ENCODE peak calls at places on chromosomes 3 and 15, in seven cellular contexts. One of them, this sample, is unnamed.

GRCh38 chr3:11154036-11154952 is at the start of gene HRH1:
- DNase-seq in H9: no peak
- DNase-seq in IMR-90: no peak
- DNase-seq in H1: peak; percentile 60
- DNase-seq in neuronal stem cell: peak; percentile 24
- DNase-seq in trophoblast cell: no peak
- DNase-seq in mesenchymal stem cell: no peak
- DNase-seq in this sample: peak; percentile 11

GRCh38 chr15:98873441-98874218 is 134.0 kb downstream of the PGPEP1L start:
- DNase-seq in H9: no peak
- DNase-seq in IMR-90: peak; percentile 83
- DNase-seq in H1: no peak
- DNase-seq in neuronal stem cell: no peak
- DNase-seq in trophoblast cell: peak; percentile 91
- DNase-seq in mesenchymal stem cell: peak; percentile 84
- DNase-seq in this sample: peak; percentile 59

GRCh38 chr3:168117853-168118313 is 22.2 kb upstream of the GOLIM4 start:
- DNase-seq in H9: no peak
- DNase-seq in IMR-90: no peak
- DNase-seq in H1: no peak
- DNase-seq in neuronal stem cell: no peak
- DNase-seq in trophoblast cell: no peak
- DNase-seq in mesenchymal stem cell: peak; percentile 48
- DNase-seq in this sample: no peak

GRCh38 chr3:130916507-130917167 is 22.8 kb downstream of the ATP2C1 start:
- DNase-seq in H9: no peak
- DNase-seq in IMR-90: no peak
- DNase-seq in H1: no peak
- DNase-seq in neuronal stem cell: no peak
- DNase-seq in trophoblast cell: no peak
- DNase-seq in mesenchymal stem cell: no peak
- DNase-seq in this sample: no peak

GRCh38 chr3:36505393-36505792 is 125.1 kb downstream of the STAC start:
- DNase-seq in H9: no peak
- DNase-seq in IMR-90: no peak
- DNase-seq in H1: no peak
- DNase-seq in neuronal stem cell: no peak
- DNase-seq in trophoblast cell: no peak
- DNase-seq in mesenchymal stem cell: no peak
- DNase-seq in this sample: no peak

GRCh38 chr3:30581982-30582381 is 24.4 kb upstream of the TGFBR2 start:
- DNase-seq in H9: no peak
- DNase-seq in IMR-90: no peak
- DNase-seq in H1: no peak
- DNase-seq in neuronal stem cell: no peak
- DNase-seq in trophoblast cell: no peak
- DNase-seq in mesenchymal stem cell: no peak
- DNase-seq in this sample: no peak

GRCh38 chr3:10547413-10547812 is 42.0 kb upstream of the ATP2B2 start:
- DNase-seq in H9: no peak
- DNase-seq in IMR-90: no peak
- DNase-seq in H1: peak; percentile 22
- DNase-seq in neuronal stem cell: no peak
- DNase-seq in trophoblast cell: no peak
- DNase-seq in mesenchymal stem cell: no peak
- DNase-seq in this sample: no peak

GRCh38 chr3:170572665-170573253 is 13.1 kb downstream of the SLC7A14 start:
- DNase-seq in H9: no peak
- DNase-seq in IMR-90: peak; percentile 93
- DNase-seq in H1: no peak
- DNase-seq in neuronal stem cell: no peak
- DNase-seq in trophoblast cell: no peak
- DNase-seq in mesenchymal stem cell: peak; percentile 85
- DNase-seq in this sample: peak; percentile 12

GRCh38 chr15:73988075-73988969 is 3.8 kb downstream of the STOML1 start:
- DNase-seq in H9: no peak
- DNase-seq in IMR-90: peak; percentile 71
- DNase-seq in H1: no peak
- DNase-seq in neuronal stem cell: no peak
- DNase-seq in trophoblast cell: peak; percentile 16
- DNase-seq in mesenchymal stem cell: no peak
- DNase-seq in this sample: no peak

GRCh38 chr15:68475449-68475848 is 43.5 kb upstream of the ITGA11 start:
- DNase-seq in H9: no peak
- DNase-seq in IMR-90: no peak
- DNase-seq in H1: no peak
- DNase-seq in neuronal stem cell: no peak
- DNase-seq in trophoblast cell: no peak
- DNase-seq in mesenchymal stem cell: no peak
- DNase-seq in this sample: no peak

GRCh38 chr15:61748529-61748928 is 311.7 kb downstream of the VPS13C start:
- DNase-seq in H9: no peak
- DNase-seq in IMR-90: no peak
- DNase-seq in H1: no peak
- DNase-seq in neuronal stem cell: no peak
- DNase-seq in trophoblast cell: no peak
- DNase-seq in mesenchymal stem cell: no peak
- DNase-seq in this sample: no peak

GRCh38 chr15:49987198-49987785 is 131.7 kb downstream of the ATP8B4 start:
- DNase-seq in H9: no peak
- DNase-seq in IMR-90: peak; percentile 20
- DNase-seq in H1: no peak
- DNase-seq in neuronal stem cell: no peak
- DNase-seq in trophoblast cell: no peak
- DNase-seq in mesenchymal stem cell: peak; percentile 78
- DNase-seq in this sample: no peak
- H3K18ac ChIP-seq in H9: no peak overlapping the region
- H3K18ac ChIP-seq in IMR-90: peak overlapping the region; percentile 98
- H3K18ac ChIP-seq in H1: no peak overlapping the region
- H3K18ac ChIP-seq in neuronal stem cell: no peak overlapping the region
- H3K18ac ChIP-seq in trophoblast cell: no peak overlapping the region
- H3K18ac ChIP-seq in mesenchymal stem cell: peak overlapping the region; percentile 66
- H3K18ac ChIP-seq in this sample: peak overlapping the region; percentile 30

GRCh38 chr3:88283242-88283592 is 133.5 kb downstream of the C3orf38 start:
- DNase-seq in H9: no peak
- DNase-seq in IMR-90: no peak
- DNase-seq in H1: no peak
- DNase-seq in neuronal stem cell: no peak
- DNase-seq in trophoblast cell: no peak
- DNase-seq in mesenchymal stem cell: no peak
- DNase-seq in this sample: no peak

GRCh38 chr3:88280326-88280725 is 130.6 kb downstream of the C3orf38 start:
- DNase-seq in H9: no peak
- DNase-seq in IMR-90: no peak
- DNase-seq in H1: no peak
- DNase-seq in neuronal stem cell: no peak
- DNase-seq in trophoblast cell: no peak
- DNase-seq in mesenchymal stem cell: no peak
- DNase-seq in this sample: no peak

DNA sequence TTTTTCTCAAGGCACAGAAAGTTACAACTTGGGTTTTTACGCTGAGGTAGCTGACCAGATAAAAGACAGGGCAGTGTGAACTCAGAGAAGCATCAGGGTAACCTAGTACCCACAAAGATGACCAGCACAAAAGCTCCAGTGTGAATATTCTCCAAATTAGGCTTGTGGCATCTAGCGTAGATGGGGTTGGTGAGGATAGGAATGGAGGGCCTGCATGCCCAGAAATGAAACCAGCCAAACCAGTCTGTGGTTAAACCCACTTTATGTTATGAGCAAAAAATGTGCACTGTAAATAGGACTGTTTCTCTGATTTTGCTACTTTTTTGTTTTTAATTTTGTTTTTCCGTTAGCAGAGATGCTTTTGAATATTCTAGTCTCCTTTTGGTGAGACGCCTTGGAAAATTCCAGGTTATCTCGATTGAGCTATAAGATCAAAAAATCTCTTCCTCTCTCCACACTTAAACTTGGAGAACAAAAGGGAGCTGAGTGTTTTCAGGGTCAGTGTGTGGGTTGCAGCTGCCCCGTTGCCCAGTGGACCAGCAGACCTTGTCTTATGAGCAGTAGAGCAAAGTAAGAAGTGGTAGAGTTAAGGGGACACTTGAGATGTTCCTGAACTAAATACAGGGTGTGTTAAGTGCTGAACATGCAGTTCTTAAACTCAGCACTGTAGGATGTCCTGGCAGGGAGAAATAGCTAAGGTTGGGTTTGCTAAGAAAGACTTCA is 132.9 kb downstream of the C3orf38 start:
- DNase-seq in H9: no peak
- DNase-seq in IMR-90: no peak
- DNase-seq in H1: no peak
- DNase-seq in neuronal stem cell: no peak
- DNase-seq in trophoblast cell: no peak
- DNase-seq in mesenchymal stem cell: no peak
- DNase-seq in this sample: no peak
- H2BK120ac ChIP-seq in H9: no peak overlapping the region
- H2BK120ac ChIP-seq in IMR-90: no peak overlapping the region
- H2BK120ac ChIP-seq in H1: no peak overlapping the region
- H2BK120ac ChIP-seq in neuronal stem cell: no peak overlapping the region
- H2BK120ac ChIP-seq in trophoblast cell: no peak overlapping the region
- H2BK120ac ChIP-seq in mesenchymal stem cell: no peak overlapping the region
- H2BK120ac ChIP-seq in this sample: no peak overlapping the region

GRCh38 chr15:67006089-67007065 is 59.0 kb upstream of the SMAD3 start:
- DNase-seq in H9: no peak
- DNase-seq in IMR-90: peak; percentile 36
- DNase-seq in H1: peak; percentile 17
- DNase-seq in neuronal stem cell: no peak
- DNase-seq in trophoblast cell: peak; percentile 55
- DNase-seq in mesenchymal stem cell: peak; percentile 43
- DNase-seq in this sample: no peak
- H3K18ac ChIP-seq in H9: no peak overlapping the region
- H3K18ac ChIP-seq in IMR-90: no peak overlapping the region
- H3K18ac ChIP-seq in H1: no peak overlapping the region
- H3K18ac ChIP-seq in neuronal stem cell: no peak overlapping the region
- H3K18ac ChIP-seq in trophoblast cell: no peak overlapping the region
- H3K18ac ChIP-seq in mesenchymal stem cell: peak overlapping the region; percentile 9
- H3K18ac ChIP-seq in this sample: no peak overlapping the region

GRCh38 chr3:185999221-185999620 is 61.4 kb upstream of the TRA2B start:
- DNase-seq in H9: no peak
- DNase-seq in IMR-90: no peak
- DNase-seq in H1: no peak
- DNase-seq in neuronal stem cell: no peak
- DNase-seq in trophoblast cell: no peak
- DNase-seq in mesenchymal stem cell: no peak
- DNase-seq in this sample: no peak
- H2BK120ac ChIP-seq in H9: no peak overlapping the region
- H2BK120ac ChIP-seq in IMR-90: no peak overlapping the region
- H2BK120ac ChIP-seq in H1: no peak overlapping the region
- H2BK120ac ChIP-seq in neuronal stem cell: no peak overlapping the region
- H2BK120ac ChIP-seq in trophoblast cell: no peak overlapping the region
- H2BK120ac ChIP-seq in mesenchymal stem cell: no peak overlapping the region
- H2BK120ac ChIP-seq in this sample: no peak overlapping the region

DNA sequence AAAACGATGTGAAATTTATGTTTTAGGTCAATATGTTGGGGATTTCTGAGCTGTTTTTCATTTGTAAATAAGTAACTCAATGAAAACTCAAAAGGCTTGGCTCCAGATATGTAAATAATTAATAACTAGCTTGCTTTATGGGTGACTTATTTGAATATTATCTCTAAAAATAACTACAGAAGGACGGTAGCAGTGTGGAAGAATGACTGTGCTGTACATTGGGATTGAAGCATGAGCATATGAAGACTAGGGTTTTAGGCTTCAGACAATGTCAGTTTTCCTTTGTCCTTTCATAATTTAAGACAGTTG is 343.9 kb downstream of the GRM7 start:
- DNase-seq in H9: no peak
- DNase-seq in IMR-90: no peak
- DNase-seq in H1: no peak
- DNase-seq in neuronal stem cell: no peak
- DNase-seq in trophoblast cell: no peak
- DNase-seq in mesenchymal stem cell: no peak
- DNase-seq in this sample: no peak
- H3K18ac ChIP-seq in H9: no peak overlapping the region
- H3K18ac ChIP-seq in IMR-90: no peak overlapping the region
- H3K18ac ChIP-seq in H1: no peak overlapping the region
- H3K18ac ChIP-seq in neuronal stem cell: no peak overlapping the region
- H3K18ac ChIP-seq in trophoblast cell: no peak overlapping the region
- H3K18ac ChIP-seq in mesenchymal stem cell: no peak overlapping the region
- H3K18ac ChIP-seq in this sample: no peak overlapping the region

GRCh38 chr3:28786446-28786845 is 437.8 kb upstream of the AZI2 start:
- DNase-seq in H9: no peak
- DNase-seq in IMR-90: no peak
- DNase-seq in H1: no peak
- DNase-seq in neuronal stem cell: no peak
- DNase-seq in trophoblast cell: no peak
- DNase-seq in mesenchymal stem cell: no peak
- DNase-seq in this sample: peak; percentile 72

GRCh38 chr3:28781053-28781452 is 432.4 kb upstream of the AZI2 start:
- DNase-seq in H9: no peak
- DNase-seq in IMR-90: no peak
- DNase-seq in H1: no peak
- DNase-seq in neuronal stem cell: no peak
- DNase-seq in trophoblast cell: no peak
- DNase-seq in mesenchymal stem cell: no peak
- DNase-seq in this sample: no peak

GRCh38 chr3:28777806-28778475 is 429.3 kb upstream of the AZI2 start:
- DNase-seq in H9: no peak
- DNase-seq in IMR-90: no peak
- DNase-seq in H1: no peak
- DNase-seq in neuronal stem cell: no peak
- DNase-seq in trophoblast cell: no peak
- DNase-seq in mesenchymal stem cell: no peak
- DNase-seq in this sample: no peak

DNA sequence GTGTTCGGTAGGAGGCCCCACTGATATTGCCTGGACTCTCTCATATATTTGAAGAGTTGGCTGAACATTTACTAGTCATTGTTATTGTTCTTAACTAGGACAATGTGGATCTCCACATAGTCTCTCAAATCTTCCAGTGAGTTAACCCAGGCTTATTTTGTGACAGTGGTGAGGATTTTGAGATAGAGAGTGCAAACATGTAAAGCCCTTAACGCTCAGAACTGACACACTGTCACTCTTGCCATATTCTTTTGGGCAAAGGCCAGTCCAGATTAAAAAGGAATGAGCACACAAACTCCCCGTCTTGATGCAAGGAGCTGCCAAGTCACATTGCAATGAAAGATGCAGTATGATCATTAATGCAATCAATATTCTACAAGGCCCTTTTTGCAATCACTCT is 431.9 kb upstream of the AZI2 start:
- DNase-seq in H9: no peak
- DNase-seq in IMR-90: no peak
- DNase-seq in H1: no peak
- DNase-seq in neuronal stem cell: no peak
- DNase-seq in trophoblast cell: no peak
- DNase-seq in mesenchymal stem cell: no peak
- DNase-seq in this sample: no peak
- H2BK120ac ChIP-seq in H9: no peak overlapping the region
- H2BK120ac ChIP-seq in IMR-90: no peak overlapping the region
- H2BK120ac ChIP-seq in H1: no peak overlapping the region
- H2BK120ac ChIP-seq in neuronal stem cell: no peak overlapping the region
- H2BK120ac ChIP-seq in trophoblast cell: no peak overlapping the region
- H2BK120ac ChIP-seq in mesenchymal stem cell: no peak overlapping the region
- H2BK120ac ChIP-seq in this sample: no peak overlapping the region

GRCh38 chr3:186933801-186934200 is 3.5 kb downstream of the ST6GAL1 start:
- DNase-seq in H9: no peak
- DNase-seq in IMR-90: no peak
- DNase-seq in H1: no peak
- DNase-seq in neuronal stem cell: no peak
- DNase-seq in trophoblast cell: no peak
- DNase-seq in mesenchymal stem cell: no peak
- DNase-seq in this sample: no peak
- H3K18ac ChIP-seq in H9: no peak overlapping the region
- H3K18ac ChIP-seq in IMR-90: no peak overlapping the region
- H3K18ac ChIP-seq in H1: no peak overlapping the region
- H3K18ac ChIP-seq in neuronal stem cell: no peak overlapping the region
- H3K18ac ChIP-seq in trophoblast cell: no peak overlapping the region
- H3K18ac ChIP-seq in mesenchymal stem cell: no peak overlapping the region
- H3K18ac ChIP-seq in this sample: no peak overlapping the region